ENCODE peak calls at places on chromosomes 6 and 20, in seven cellular contexts. P, Y, E, K, T, C and U are unnamed samples.

GRCh38 chr6:144104898-144105487 is 9.6 kb upstream of the SF3B5 start:
- DNase-seq in K (peak; percentile 64), Y (peak; percentile 84), T (peak; percentile 81), E (peak; percentile 60), P (no peak), C (peak; percentile 82), U (peak; percentile 90)

GRCh38 chr20:43389839-43390626 is 67.7 kb upstream of the SRSF6 start:
- DNase-seq in P (peak; percentile 87), C (peak; percentile 21), Y (no peak), T (no peak), E (no peak), K (peak; percentile 49), U (no peak)

GRCh38 chr6:87152528-87152950 is 2.8 kb upstream of the ZNF292 start:
- DNase-seq in E (no peak), P (no peak), T (no peak), Y (no peak), C (no peak), K (peak; percentile 39), U (no peak)

GRCh38 chr20:41316009-41316408 is 1.5 kb downstream of the ZHX3 start:
- DNase-seq in P (no peak), K (no peak), T (no peak), E (no peak), Y (no peak), C (no peak), U (peak; percentile 48)

GRCh38 chr6:119313937-119314893 is 35.3 kb downstream of the MAN1A1 start:
- DNase-seq in E (no peak), P (no peak), K (no peak), Y (no peak), T (no peak), C (peak; percentile 35), U (no peak)

GRCh38 chr6:136487746-136488145 is 62.5 kb downstream of the MAP7 start:
- DNase-seq in K (no peak), C (no peak), T (no peak), Y (no peak), E (no peak), P (no peak), U (peak; percentile 83)

GRCh38 chr6:139919107-139920026 is 544.9 kb upstream of the CITED2 start:
- DNase-seq in E (no peak), P (no peak), K (no peak), C (no peak), Y (no peak), T (no peak), U (no peak)

GRCh38 chr20:49541733-49542513 is 26.0 kb downstream of the PTGIS start:
- DNase-seq in P (peak; percentile 92), T (peak; percentile 92), Y (peak; percentile 82), K (peak; percentile 88), E (peak; percentile 38), C (peak; percentile 88), U (peak; percentile 90)

GRCh38 chr6:56713285-56713684 is 70.6 kb upstream of the DST start:
- DNase-seq in Y (peak; percentile 85), T (peak; percentile 92), C (no peak), K (no peak), P (peak; percentile 67), E (peak; percentile 84), U (peak; percentile 84)

GRCh38 chr6:28653876-28654275 is 128.2 kb downstream of the GPX5 start:
- DNase-seq in E (peak; percentile 28), T (peak; percentile 37), Y (no peak), C (no peak), K (no peak), P (no peak), U (no peak)

GRCh38 chr6:84227044-84227433 is 404 bp downstream of the CEP162 start:
- DNase-seq in C (no peak), T (no peak), Y (peak; percentile 18), P (no peak), K (peak; percentile 57), E (no peak), U (peak; percentile 5)

GRCh38 chr6:90226257-90226656 is 70.4 kb downstream of the BACH2 start:
- DNase-seq in T (no peak), E (peak; percentile 38), K (no peak), P (no peak), Y (no peak), C (no peak), U (no peak)

GRCh38 chr6:169556758-169557505 is 144.9 kb downstream of the WDR27 start:
- DNase-seq in C (no peak), K (no peak), P (no peak), Y (no peak), E (no peak), T (no peak), U (no peak)

GRCh38 chr20:44961024-44961866 is 1.0 kb upstream of the TOMM34 start:
- DNase-seq in K (no peak), T (peak; percentile 34), C (no peak), P (no peak), E (no peak), Y (no peak), U (no peak)

GRCh38 chr20:43840382-43841070 is 74.1 kb upstream of the TOX2 start:
- DNase-seq in K (peak; percentile 60), Y (no peak), E (no peak), P (peak; percentile 82), C (peak; percentile 59), T (peak; percentile 68), U (no peak)

GRCh38 chr6:169173532-169174268 is 79.9 kb downstream of the THBS2 start:
- DNase-seq in C (no peak), Y (no peak), E (peak; percentile 90), K (no peak), P (no peak), T (peak; percentile 58), U (no peak)

GRCh38 chr6:31922942-31923341 is 4.6 kb upstream of the C2 start:
- DNase-seq in E (no peak), Y (no peak), C (peak; percentile 65), K (peak; percentile 39), T (peak; percentile 35), P (peak; percentile 80), U (no peak)

GRCh38 chr20:25484224-25484846 is 76.9 kb downstream of the GINS1 start:
- DNase-seq in K (no peak), C (no peak), T (peak; percentile 7), P (no peak), Y (no peak), E (peak; percentile 67), U (no peak)

GRCh38 chr6:169669889-169670288 is 31.9 kb downstream of the WDR27 start:
- DNase-seq in T (no peak), E (no peak), Y (peak; percentile 98), C (no peak), K (no peak), P (no peak), U (no peak)

GRCh38 chr6:72521684-72522083 is 100.2 kb upstream of the KCNQ5 start:
- DNase-seq in C (no peak), T (no peak), P (no peak), K (no peak), E (no peak), Y (no peak), U (no peak)

GRCh38 chr6:164749126-164749758 is 560.2 kb downstream of the C6orf118 start:
- DNase-seq in E (no peak), T (peak; percentile 40), P (no peak), K (no peak), Y (no peak), C (no peak), U (no peak)

GRCh38 chr6:39389372-39389767 is 66.9 kb upstream of the KCNK16 start:
- DNase-seq in Y (no peak), K (peak; percentile 53), C (no peak), E (no peak), T (no peak), P (peak; percentile 69), U (no peak)

GRCh38 chr6:167118006-167118405 is 4.9 kb upstream of the CCR6 start:
- DNase-seq in Y (no peak), T (no peak), E (no peak), C (no peak), P (no peak), K (no peak), U (no peak)

GRCh38 chr6:126701799-126702198 is 361.9 kb downstream of the CENPW start:
- DNase-seq in E (no peak), T (no peak), K (no peak), C (no peak), P (no peak), Y (no peak), U (peak; percentile 34)

DNA sequence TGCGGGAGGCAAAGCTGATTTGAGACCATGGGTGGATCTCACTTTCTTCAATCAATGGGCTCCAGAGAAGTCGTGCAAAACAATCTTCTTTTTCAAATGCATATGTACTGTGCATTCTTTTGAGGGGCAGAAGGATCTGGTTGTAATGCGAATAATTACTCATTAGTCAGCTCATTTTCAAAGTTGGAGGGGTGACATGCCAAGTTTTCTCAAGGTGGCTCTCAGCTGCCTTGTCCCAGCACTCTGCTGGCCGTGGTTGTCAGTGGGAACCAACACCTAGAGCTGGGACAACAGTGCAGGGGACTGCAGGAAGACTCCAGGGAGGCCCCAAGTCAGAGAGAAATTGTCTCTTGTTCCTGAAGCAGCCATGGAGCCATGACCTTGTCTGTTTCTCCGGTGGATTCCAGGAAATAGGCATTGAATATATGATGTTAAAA is 25.3 kb downstream of the MYT1 start:
- DNase-seq in E (no peak), Y (no peak), C (no peak), K (no peak), P (no peak), T (no peak), U (no peak)
- H3K9ac ChIP-seq in E (no peak overlapping the region), Y (no peak overlapping the region), C (no peak overlapping the region), K (no peak overlapping the region), P (peak overlapping the region; percentile 11), T (no peak overlapping the region), U (no peak overlapping the region)

GRCh38 chr6:11756292-11756691 is 22.3 kb downstream of the ADTRP start:
- DNase-seq in K (no peak), C (no peak), E (no peak), Y (no peak), T (no peak), P (no peak), U (no peak)
- H3K9ac ChIP-seq in K (no peak overlapping the region), C (no peak overlapping the region), E (no peak overlapping the region), Y (no peak overlapping the region), T (no peak overlapping the region), P (no peak overlapping the region), U (no peak overlapping the region)

GRCh38 chr20:62885808-62886708 is 24.4 kb upstream of the TCFL5 start:
- DNase-seq in K (no peak), C (no peak), Y (no peak), E (no peak), T (no peak), P (no peak), U (no peak)

GRCh38 chr20:62887860-62888239 is 26.2 kb upstream of the TCFL5 start:
- DNase-seq in T (no peak), Y (no peak), P (no peak), C (no peak), K (no peak), E (peak; percentile 11), U (no peak)

GRCh38 chr20:62888406-62888805 is 26.8 kb upstream of the TCFL5 start:
- DNase-seq in Y (no peak), P (no peak), E (no peak), C (no peak), K (no peak), T (no peak), U (no peak)

GRCh38 chr20:62886709-62887058 is 25.1 kb upstream of the TCFL5 start:
- DNase-seq in K (no peak), P (no peak), Y (no peak), E (no peak), T (no peak), C (no peak), U (no peak)

GRCh38 chr20:62887147-62887859 is 25.7 kb upstream of the TCFL5 start:
- DNase-seq in E (peak; percentile 75), C (peak; percentile 47), T (peak; percentile 39), Y (peak; percentile 23), K (no peak), P (no peak), U (peak; percentile 54)
- H3K9ac ChIP-seq in E (no peak overlapping the region), C (no peak overlapping the region), T (no peak overlapping the region), Y (no peak overlapping the region), K (no peak overlapping the region), P (no peak overlapping the region), U (no peak overlapping the region)

GRCh38 chr20:51540585-51540984 is 1.9 kb downstream of the NFATC2 start:
- DNase-seq in K (no peak), C (no peak), P (no peak), Y (no peak), T (no peak), E (no peak), U (no peak)
- H3K9ac ChIP-seq in K (no peak overlapping the region), C (peak overlapping the region; percentile 69), P (no peak overlapping the region), Y (peak overlapping the region; percentile 5), T (no peak overlapping the region), E (no peak overlapping the region), U (no peak overlapping the region)